ENCODE peak calls at places on chromosomes 4 and X, in seven cellular contexts. H is SK-N-SH, Q is HepG2, N is K562, J is A549, C is GM12878, L is H1. I is an unnamed sample.

GRCh38 chr4:89939994-89940393 is 45.3 kb downstream of the MMRN1 start:
- DNase-seq in N (no peak), H (no peak), L (no peak), C (no peak), J (no peak), Q (no peak), I (no peak)

GRCh38 chr4:102826890-102827673 is at the start of gene UBE2D3:
- DNase-seq in H (peak), J (peak), Q (peak), N (peak), C (peak), L (peak), I (peak)

GRCh38 chrX:48972214-48973164 is 845 bp upstream of the KCND1 start:
- DNase-seq in H (peak), L (no peak), N (peak), J (peak), C (no peak), Q (peak), I (peak)

GRCh38 chr4:87423313-87424031 is 1.1 kb downstream of the NUDT9 start:
- DNase-seq in J (no peak), H (peak), L (no peak), Q (no peak), C (no peak), N (no peak), I (no peak)

GRCh38 chr4:170015285-170015684 is 10.9 kb downstream of the MFAP3L start:
- DNase-seq in Q (no peak), N (no peak), C (no peak), L (no peak), J (no peak), H (no peak), I (no peak)

GRCh38 chr4:139665690-139666529 is at the start of gene MGST2:
- DNase-seq in Q (peak), H (peak), N (peak), C (no peak), J (peak), L (no peak), I (peak)

GRCh38 chrX:120749141-120749846 is 119.4 kb upstream of the C1GALT1C1 start:
- DNase-seq in N (no peak), H (no peak), J (no peak), Q (no peak), L (no peak), C (no peak), I (no peak)

GRCh38 chr4:186144596-186145569 is 40.4 kb downstream of the FAM149A start:
- DNase-seq in C (no peak), N (peak), J (peak), H (peak), L (no peak), Q (no peak), I (peak)

GRCh38 chrX:49053223-49054072 is 5.4 kb upstream of the CCDC120 start:
- DNase-seq in J (peak), C (no peak), L (no peak), Q (peak), H (peak), N (peak), I (peak)

GRCh38 chr4:116585240-116585639 is 500.1 kb downstream of the TRAM1L1 start:
- DNase-seq in N (no peak), L (no peak), Q (no peak), H (no peak), C (no peak), J (no peak), I (no peak)

GRCh38 chr4:1105067-1105466 is 8.3 kb downstream of the RNF212 start:
- DNase-seq in N (no peak), H (no peak), C (no peak), Q (no peak), L (no peak), J (no peak), I (no peak)

GRCh38 chr4:109113511-109113910 is 188.9 kb downstream of the COL25A1 start:
- DNase-seq in C (no peak), L (no peak), J (no peak), H (no peak), Q (no peak), N (no peak), I (peak)

GRCh38 chr4:124092101-124093057 is 620.2 kb downstream of the ANKRD50 start:
- DNase-seq in J (no peak), L (no peak), Q (no peak), N (no peak), C (no peak), H (no peak), I (no peak)

GRCh38 chr4:140240237-140240636 is 86.3 kb upstream of the MAML3 start:
- DNase-seq in Q (no peak), J (no peak), C (no peak), H (no peak), L (no peak), N (no peak), I (no peak)

GRCh38 chr4:78079701-78080430 is 22.7 kb downstream of the FRAS1 start:
- DNase-seq in H (no peak), Q (no peak), C (no peak), J (no peak), N (no peak), L (no peak), I (no peak)

GRCh38 chr4:109912706-109913621 is at the start of gene EGF:
- DNase-seq in J (no peak), L (no peak), C (no peak), H (no peak), N (peak), Q (no peak), I (peak)

GRCh38 chrX:119790977-119791436 is 423 bp downstream of the RPL39 start:
- DNase-seq in C (no peak), N (peak), H (peak), L (no peak), J (no peak), Q (peak), I (peak)

GRCh38 chr4:40289366-40290188 is 45.6 kb upstream of the CHRNA9 start:
- DNase-seq in H (no peak), Q (no peak), C (no peak), N (peak), J (no peak), L (no peak), I (peak)

GRCh38 chr4:80475781-80476180 is 140.3 kb downstream of the CFAP299 start:
- DNase-seq in Q (no peak), J (no peak), C (no peak), L (no peak), N (no peak), H (no peak), I (no peak)

GRCh38 chr4:23903859-23904438 is 14.1 kb upstream of the PPARGC1A start:
- DNase-seq in H (no peak), J (no peak), L (no peak), N (no peak), C (no peak), Q (no peak), I (no peak)

GRCh38 chr4:10506077-10506476 is 48.9 kb upstream of the ZNF518B start:
- DNase-seq in C (no peak), H (no peak), N (no peak), J (no peak), Q (no peak), L (no peak), I (no peak)

GRCh38 chrX:139949703-139950102 is 15.6 kb downstream of the CXorf66 start:
- DNase-seq in N (no peak), J (no peak), Q (no peak), H (no peak), L (no peak), C (no peak), I (no peak)

GRCh38 chr4:21001490-21001889 is 301.2 kb downstream of the PACRGL start:
- DNase-seq in N (no peak), C (no peak), Q (no peak), J (no peak), H (no peak), L (no peak), I (no peak)

GRCh38 chr4:153113061-153113837 is 91.0 kb upstream of the TRIM2 start:
- DNase-seq in N (no peak), H (no peak), C (no peak), J (no peak), Q (no peak), L (no peak), I (peak)

GRCh38 chr4:174474457-174475075 is 47.7 kb downstream of the HPGD start:
- DNase-seq in N (no peak), L (no peak), H (no peak), Q (no peak), C (no peak), J (no peak), I (no peak)

GRCh38 chr4:86101841-86102240 is 258.0 kb downstream of the MAPK10 start:
- DNase-seq in L (no peak), Q (no peak), C (no peak), H (no peak), N (no peak), J (no peak), I (no peak)

GRCh38 chr4:1846580-1846979 is 9.4 kb downstream of the LETM1 start:
- DNase-seq in N (no peak), Q (no peak), C (no peak), J (no peak), L (no peak), H (no peak), I (no peak)

GRCh38 chr4:101256222-101256621 is 91.1 kb downstream of the PPP3CA start:
- DNase-seq in L (no peak), Q (peak), N (no peak), H (no peak), J (no peak), C (no peak), I (no peak)

GRCh38 chr4:1403591-1404572 is 2.4 kb downstream of the NKX1-1 start:
- DNase-seq in N (no peak), Q (no peak), L (no peak), H (peak), C (no peak), J (no peak), I (no peak)

GRCh38 chrX:110699109-110699508 is 96.5 kb downstream of the CHRDL1 start:
- DNase-seq in H (no peak), C (no peak), J (no peak), L (no peak), N (no peak), Q (no peak), I (no peak)

GRCh38 chr4:100289980-100290379 is 99.7 kb upstream of the DDIT4L start:
- DNase-seq in H (no peak), J (no peak), Q (no peak), N (no peak), C (no peak), L (no peak), I (no peak)

GRCh38 chrX:50988649-50989048 is 78.1 kb downstream of the BMP15 start:
- DNase-seq in H (peak), L (no peak), C (no peak), N (peak), J (peak), Q (no peak), I (peak)

GRCh38 chr4:10006236-10006603 is 15.1 kb downstream of the SLC2A9 start:
- DNase-seq in J (peak), N (no peak), Q (peak), H (no peak), C (peak), L (no peak), I (no peak)

GRCh38 chr4:69362351-69362750 is 82.1 kb downstream of the UGT2B28 start:
- DNase-seq in L (no peak), H (no peak), N (no peak), C (no peak), Q (no peak), J (no peak), I (no peak)

GRCh38 chr4:180909279-180909678 is 1333.9 kb upstream of the TENM3 start:
- DNase-seq in H (no peak), Q (no peak), J (no peak), C (no peak), N (no peak), L (peak), I (peak)

GRCh38 chr4:86508436-86508835 is 85.7 kb upstream of the PTPN13 start:
- DNase-seq in N (no peak), J (no peak), Q (no peak), H (no peak), C (no peak), L (no peak), I (peak)

GRCh38 chr4:22573198-22573597 is 57.3 kb upstream of the ADGRA3 start:
- DNase-seq in N (no peak), L (no peak), C (no peak), H (no peak), J (no peak), Q (no peak), I (no peak)

DNA sequence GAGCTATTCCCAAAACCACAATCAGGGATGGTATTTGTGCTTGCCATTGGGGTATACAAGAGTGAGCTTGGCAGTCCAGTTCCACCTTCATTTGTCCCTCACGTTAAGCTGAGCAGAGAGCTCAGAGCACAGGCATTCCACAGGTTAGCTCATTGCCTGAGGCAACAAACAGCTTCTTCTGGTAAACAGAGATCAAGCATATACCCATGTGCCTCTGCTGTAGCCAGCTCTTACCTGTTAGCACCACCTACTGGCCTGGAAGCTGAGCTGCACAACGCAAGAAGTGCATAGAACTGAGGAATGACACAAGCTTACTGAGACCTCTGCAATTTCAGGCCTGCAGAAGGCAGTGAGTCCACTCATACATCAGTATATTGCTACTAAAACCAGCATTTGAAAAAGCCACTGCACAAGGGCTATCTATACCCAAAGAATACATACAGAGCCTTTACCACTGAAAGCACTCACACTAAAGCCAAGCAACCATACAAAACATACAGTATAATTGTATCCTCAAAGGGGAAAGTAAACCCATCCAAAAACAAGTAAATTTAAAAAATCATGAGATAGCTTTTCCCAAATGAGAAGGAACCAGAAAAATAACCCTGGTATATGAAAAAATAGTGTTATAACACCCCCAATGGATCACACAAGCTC is 258.3 kb upstream of the GABRA2 start:
- DNase-seq in H (peak), J (no peak), C (no peak), L (peak), Q (peak), N (no peak), I (peak)
- TF ChIP-seq RFX5 in H (no peak), J (no peak), C (no peak), L (no peak), Q (no peak), N (no peak), I (no peak)

GRCh38 chrX:13084611-13085010 is 40.2 kb upstream of the FAM9C start:
- DNase-seq in Q (no peak), J (no peak), L (no peak), H (no peak), C (no peak), N (no peak), I (no peak)

GRCh38 chrX:13088155-13088485 is 43.7 kb upstream of the FAM9C start:
- DNase-seq in L (no peak), H (no peak), J (no peak), Q (no peak), N (no peak), C (no peak), I (no peak)

GRCh38 chrX:13087322-13088154 is 43.1 kb upstream of the FAM9C start:
- DNase-seq in Q (no peak), L (no peak), J (no peak), C (peak), H (no peak), N (no peak), I (peak)

GRCh38 chrX:13086076-13086475 is 41.7 kb upstream of the FAM9C start:
- DNase-seq in C (no peak), N (no peak), Q (no peak), J (no peak), H (no peak), L (no peak), I (no peak)

GRCh38 chrX:13085533-13085932 is 41.1 kb upstream of the FAM9C start:
- DNase-seq in C (peak), H (no peak), Q (no peak), N (no peak), J (no peak), L (no peak), I (no peak)
- TF ChIP-seq RFX5 in C (no peak), H (no peak), Q (no peak), N (no peak), J (no peak), L (no peak), I (no peak)

GRCh38 chrX:130170752-130171445 is 863 bp upstream of the RAB33A start:
- DNase-seq in J (peak), H (peak), L (no peak), N (no peak), Q (no peak), C (peak), I (no peak)

GRCh38 chrX:130172127-130172834 is 519 bp downstream of the RAB33A start:
- DNase-seq in J (no peak), C (no peak), H (peak), N (no peak), L (no peak), Q (no peak), I (no peak)

GRCh38 chrX:130173190-130173895 is 1.6 kb downstream of the RAB33A start:
- DNase-seq in L (no peak), H (no peak), Q (no peak), J (no peak), N (peak), C (peak), I (peak)

GRCh38 chrX:130174051-130174704 is 2.4 kb downstream of the RAB33A start:
- DNase-seq in C (no peak), L (no peak), N (peak), H (peak), Q (no peak), J (no peak), I (peak)

DNA sequence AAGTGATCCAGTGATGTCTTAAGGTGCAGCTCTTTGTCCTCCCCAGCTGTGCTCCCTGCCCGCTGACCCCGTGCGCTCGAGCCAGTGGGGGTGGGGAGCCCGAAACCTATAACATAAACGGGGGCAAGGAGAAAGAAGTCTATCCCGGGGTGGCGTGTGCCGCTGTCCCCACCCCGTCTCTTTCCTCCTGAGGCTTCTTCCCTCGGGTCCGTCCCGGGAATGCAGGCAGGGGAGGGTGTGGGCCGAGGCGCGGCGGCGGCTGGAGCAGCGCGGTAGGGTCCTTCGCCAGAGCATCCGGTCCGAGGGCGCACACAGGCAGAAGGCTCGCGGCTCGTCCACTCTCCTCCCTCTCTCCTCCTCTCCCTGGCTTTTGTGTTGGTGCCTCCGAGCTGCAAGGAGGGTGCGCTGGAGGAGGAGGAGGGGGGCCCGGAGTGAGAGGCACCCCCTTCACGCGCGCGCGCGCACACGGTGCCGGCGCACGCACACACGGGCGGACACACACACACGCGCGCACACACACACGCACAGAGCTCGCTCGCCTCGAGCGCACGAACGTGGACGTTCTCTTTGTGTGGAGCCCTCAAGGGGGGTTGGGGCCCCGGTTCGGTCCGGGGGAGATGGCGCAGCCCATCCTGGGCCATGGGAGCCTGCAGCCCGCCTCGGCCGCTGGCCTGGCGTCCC is at the start of gene RAB33A:
- DNase-seq in N (no peak), C (no peak), Q (no peak), L (no peak), H (peak), J (no peak), I (no peak)
- TF ChIP-seq RFX5 in N (no peak), C (no peak), Q (no peak), L (no peak), H (no peak), J (no peak), I (no peak)

GRCh38 chrX:118286066-118286758 is 59.7 kb upstream of the WDR44 start:
- DNase-seq in C (no peak), L (no peak), J (no peak), H (no peak), Q (no peak), N (no peak), I (no peak)
- TF ChIP-seq RFX5 in C (no peak), L (no peak), J (no peak), H (no peak), Q (no peak), N (no peak), I (no peak)